ENCODE peak calls at places on chromosome 16, in eight cellular contexts. M is dermis blood vessel endothelial cell; C is NCI-H1417; D is aorta; R is A549; S is stimulated activated CD8-positive, alpha-beta memory T cell treated with anti-CD3 and anti-CD28 coated beads, Interleukin-4, amount 100 ng/mL, for 24 hours; F is AG10803; W is GDM1. O is an unnamed sample.
A peak's percentile ranks its signal among the peaks of the same experiment; 100 is the strongest.

GRCh38 chr16:21001262-21001661 is 100.7 kb downstream of the LYRM1 start:
- DNase-seq in M (peak; percentile 49), C (peak; percentile 2), D (no peak), R (peak; percentile 18), S (no peak), F (peak; percentile 4), W (peak; percentile 11), O (peak; percentile 31)

GRCh38 chr16:86375370-86375769 is 135.0 kb upstream of the FOXF1 start:
- DNase-seq in M (no peak), C (no peak), D (no peak), R (no peak), S (no peak), F (peak; percentile 83), W (no peak), O (no peak)

GRCh38 chr16:81902025-81902424 is 109.2 kb downstream of the SDR42E1 start:
- DNase-seq in M (peak; percentile 99), C (no peak), D (no peak), R (no peak), S (no peak), F (no peak), W (no peak), O (no peak)

GRCh38 chr16:67055712-67056487 is 27.0 kb downstream of the CBFB start:
- DNase-seq in M (peak; percentile 42), C (no peak), D (no peak), R (peak; percentile 36), S (no peak), F (peak; percentile 94), W (no peak), O (peak; percentile 17)

GRCh38 chr16:53784312-53784711 is 80.4 kb downstream of the FTO start:
- DNase-seq in M (no peak), C (peak; percentile 4), D (no peak), R (no peak), S (no peak), F (no peak), W (no peak), O (no peak)

GRCh38 chr16:78478267-78478821 is 378.9 kb downstream of the WWOX start:
- DNase-seq in M (no peak), C (peak; percentile 70), D (no peak), R (peak; percentile 9), S (no peak), F (no peak), W (no peak), O (no peak)

GRCh38 chr16:82584553-82585152 is 42.1 kb upstream of the CDH13 start:
- DNase-seq in M (no peak), C (peak; percentile 3), D (no peak), R (no peak), S (no peak), F (peak; percentile 2), W (no peak), O (no peak)

GRCh38 chr16:30941600-30942420 is 7.1 kb upstream of the ORAI3 start:
- DNase-seq in M (peak; percentile 84), C (peak; percentile 69), D (peak; percentile 88), R (peak; percentile 87), S (peak; percentile 51), F (peak; percentile 62), W (peak; percentile 7), O (peak; percentile 91)

O was measured in K562.